ENCODE peak calls at places on chromosomes 2 and 18, in ten cellular contexts. J is posterior vena cava; I is K562; M is stimulated activated CD4-positive, alpha-beta T cell treated with anti-CD3 and anti-CD28 coated beads, Interleukin-15, amount 100 ng/mL, for 24 hours; U is HFFc6; X is Caki2; N is left cardiac atrium; Y is SW480; B is breast epithelium; C is foreskin melanocyte. Q is an unnamed sample.

GRCh38 chr18:25327631-25328030 is 24.3 kb downstream of the ZNF521 start:
- DNase-seq in J (no peak), I (no peak), M (no peak), U (no peak), X (no peak), N (no peak), Y (no peak), B (no peak), C (no peak), Q (no peak)

GRCh38 chr2:24943427-24943826 is 23.4 kb upstream of the ADCY3 start:
- DNase-seq in J (no peak), I (no peak), M (no peak), U (no peak), X (no peak), N (no peak), Y (no peak), B (no peak), C (no peak), Q (no peak)

GRCh38 chr2:72138011-72138881 is 9.4 kb downstream of the CYP26B1 start:
- DNase-seq in J (peak), I (no peak), M (no peak), U (no peak), X (peak), N (no peak), Y (peak), B (peak), C (no peak), Q (no peak)

GRCh38 chr2:953975-954686 is 3.5 kb downstream of the SNTG2 start:
- DNase-seq in J (no peak), I (no peak), M (no peak), U (peak), X (peak), N (no peak), Y (peak), B (no peak), C (no peak), Q (no peak)

GRCh38 chr2:147933931-147934330 is 86.6 kb downstream of the ORC4 start:
- DNase-seq in J (no peak), I (no peak), M (no peak), U (no peak), X (no peak), N (no peak), Y (no peak), B (no peak), C (no peak), Q (no peak)

GRCh38 chr2:168849610-168850009 is 40.6 kb downstream of the SPC25 start:
- DNase-seq in J (no peak), I (peak), M (no peak), U (no peak), X (no peak), N (peak), Y (peak), B (no peak), C (no peak), Q (no peak)

GRCh38 chr2:100513650-100514049 is 43.4 kb downstream of the NMS start:
- DNase-seq in J (no peak), I (peak), M (no peak), U (no peak), X (no peak), N (no peak), Y (no peak), B (no peak), C (no peak), Q (no peak)

GRCh38 chr2:201234167-201235139 is 25.9 kb upstream of the CASP8 start:
- DNase-seq in J (no peak), I (no peak), M (peak), U (no peak), X (peak), N (no peak), Y (peak), B (no peak), C (no peak), Q (no peak)

GRCh38 chr2:157785866-157786662 is 90.1 kb downstream of the ACVR1 start:
- DNase-seq in J (no peak), I (peak), M (no peak), U (peak), X (no peak), N (no peak), Y (no peak), B (no peak), C (no peak), Q (no peak)

Q was measured in stimulated activated CD8-positive, alpha-beta memory T cell treated with anti-CD3 and anti-CD28 coated beads, Interleukin-2, amount 100 ng/mL, for 1 hour.